ENCODE peak calls at places on chromosome 3, in seven cellular contexts. One of them, this sample, is unnamed.

GRCh38 chr3:12869025-12869695 is 27.8 kb upstream of the RPL32 start:
- DNase-seq in PC-9: no peak
- DNase-seq in astrocyte: no peak
- DNase-seq in brain microvascular endothelial cell: no peak
- DNase-seq in left lung: peak; percentile 42
- DNase-seq in cardiac fibroblast: peak; percentile 10
- DNase-seq in OCI-LY7: peak; percentile 46
- DNase-seq in this sample: no peak

GRCh38 chr3:64209866-64210609 is 15.2 kb downstream of the PRICKLE2 start:
- DNase-seq in PC-9: peak; percentile 53
- DNase-seq in cardiac fibroblast: peak; percentile 95
- DNase-seq in left lung: peak; percentile 54
- DNase-seq in brain microvascular endothelial cell: no peak
- DNase-seq in astrocyte: peak; percentile 80
- DNase-seq in OCI-LY7: no peak
- DNase-seq in this sample: no peak

GRCh38 chr3:104628185-104628789 is 738.4 kb upstream of the ALCAM start:
- DNase-seq in astrocyte: peak; percentile 55
- DNase-seq in OCI-LY7: peak; percentile 57
- DNase-seq in PC-9: peak; percentile 52
- DNase-seq in brain microvascular endothelial cell: peak; percentile 57
- DNase-seq in cardiac fibroblast: peak; percentile 78
- DNase-seq in left lung: no peak
- DNase-seq in this sample: no peak

GRCh38 chr3:149610351-149611105 is 47.3 kb downstream of the WWTR1 start:
- DNase-seq in PC-9: no peak
- DNase-seq in cardiac fibroblast: no peak
- DNase-seq in astrocyte: no peak
- DNase-seq in left lung: no peak
- DNase-seq in OCI-LY7: no peak
- DNase-seq in brain microvascular endothelial cell: no peak
- DNase-seq in this sample: no peak

GRCh38 chr3:177753498-177754155 is 556.3 kb upstream of the TBL1XR1 start:
- DNase-seq in brain microvascular endothelial cell: no peak
- DNase-seq in left lung: no peak
- DNase-seq in PC-9: no peak
- DNase-seq in astrocyte: peak; percentile 33
- DNase-seq in cardiac fibroblast: peak; percentile 70
- DNase-seq in OCI-LY7: no peak
- DNase-seq in this sample: no peak

GRCh38 chr3:12681586-12682371 is 17.9 kb upstream of the RAF1 start:
- DNase-seq in left lung: no peak
- DNase-seq in cardiac fibroblast: peak; percentile 85
- DNase-seq in brain microvascular endothelial cell: peak; percentile 43
- DNase-seq in astrocyte: peak; percentile 55
- DNase-seq in OCI-LY7: no peak
- DNase-seq in PC-9: peak; percentile 57
- DNase-seq in this sample: no peak

GRCh38 chr3:69282191-69282590 is 103.7 kb downstream of the FRMD4B start:
- DNase-seq in astrocyte: no peak
- DNase-seq in PC-9: peak; percentile 57
- DNase-seq in left lung: no peak
- DNase-seq in cardiac fibroblast: no peak
- DNase-seq in brain microvascular endothelial cell: no peak
- DNase-seq in OCI-LY7: no peak
- DNase-seq in this sample: no peak

GRCh38 chr3:179321585-179322322 is 1.1 kb upstream of the ZNF639 start:
- DNase-seq in brain microvascular endothelial cell: peak; percentile 52
- DNase-seq in PC-9: no peak
- DNase-seq in astrocyte: no peak
- DNase-seq in cardiac fibroblast: peak; percentile 64
- DNase-seq in left lung: no peak
- DNase-seq in OCI-LY7: peak; percentile 61
- DNase-seq in this sample: no peak

GRCh38 chr3:71722693-71723092 is 2.5 kb downstream of the EIF4E3 start:
- DNase-seq in cardiac fibroblast: no peak
- DNase-seq in OCI-LY7: no peak
- DNase-seq in brain microvascular endothelial cell: no peak
- DNase-seq in astrocyte: no peak
- DNase-seq in PC-9: no peak
- DNase-seq in left lung: no peak
- DNase-seq in this sample: no peak

GRCh38 chr3:25747033-25747432 is 36.2 kb downstream of the NGLY1 start:
- DNase-seq in OCI-LY7: no peak
- DNase-seq in brain microvascular endothelial cell: peak; percentile 0
- DNase-seq in left lung: no peak
- DNase-seq in PC-9: no peak
- DNase-seq in cardiac fibroblast: peak; percentile 4
- DNase-seq in astrocyte: peak; percentile 8
- DNase-seq in this sample: no peak

GRCh38 chr3:152159328-152159727 is 109.4 kb upstream of the MBNL1 start:
- DNase-seq in astrocyte: peak; percentile 86
- DNase-seq in cardiac fibroblast: peak; percentile 42
- DNase-seq in OCI-LY7: no peak
- DNase-seq in left lung: no peak
- DNase-seq in brain microvascular endothelial cell: peak; percentile 87
- DNase-seq in PC-9: no peak
- DNase-seq in this sample: no peak

GRCh38 chr3:46496745-46497555 is 826 bp upstream of the RTP3 start:
- DNase-seq in cardiac fibroblast: no peak
- DNase-seq in PC-9: no peak
- DNase-seq in brain microvascular endothelial cell: no peak
- DNase-seq in OCI-LY7: peak; percentile 72
- DNase-seq in astrocyte: no peak
- DNase-seq in left lung: no peak
- DNase-seq in this sample: peak; percentile 36

GRCh38 chr3:123618768-123619484 is 34.1 kb upstream of the HACD2 start:
- DNase-seq in OCI-LY7: peak; percentile 7
- DNase-seq in left lung: peak; percentile 81
- DNase-seq in astrocyte: peak; percentile 61
- DNase-seq in brain microvascular endothelial cell: no peak
- DNase-seq in PC-9: peak; percentile 58
- DNase-seq in cardiac fibroblast: peak; percentile 94
- DNase-seq in this sample: no peak

GRCh38 chr3:8540456-8540855 is 38.8 kb downstream of the LMCD1 start:
- DNase-seq in astrocyte: no peak
- DNase-seq in OCI-LY7: no peak
- DNase-seq in cardiac fibroblast: no peak
- DNase-seq in PC-9: no peak
- DNase-seq in brain microvascular endothelial cell: no peak
- DNase-seq in left lung: no peak
- DNase-seq in this sample: no peak

GRCh38 chr3:156605686-156606605 is 51.0 kb upstream of the SSR3 start:
- DNase-seq in PC-9: peak; percentile 82
- DNase-seq in astrocyte: peak; percentile 91
- DNase-seq in left lung: peak; percentile 88
- DNase-seq in cardiac fibroblast: peak; percentile 82
- DNase-seq in OCI-LY7: no peak
- DNase-seq in brain microvascular endothelial cell: peak; percentile 53
- DNase-seq in this sample: no peak

GRCh38 chr3:4322635-4323034 is 19.5 kb downstream of the SETMAR start:
- DNase-seq in OCI-LY7: no peak
- DNase-seq in left lung: no peak
- DNase-seq in PC-9: no peak
- DNase-seq in brain microvascular endothelial cell: peak; percentile 40
- DNase-seq in astrocyte: peak; percentile 19
- DNase-seq in cardiac fibroblast: peak; percentile 97
- DNase-seq in this sample: no peak

GRCh38 chr3:162704991-162705390 is 1208.4 kb downstream of the OTOL1 start:
- DNase-seq in cardiac fibroblast: no peak
- DNase-seq in OCI-LY7: no peak
- DNase-seq in PC-9: no peak
- DNase-seq in left lung: no peak
- DNase-seq in astrocyte: no peak
- DNase-seq in brain microvascular endothelial cell: no peak
- DNase-seq in this sample: no peak

DNA sequence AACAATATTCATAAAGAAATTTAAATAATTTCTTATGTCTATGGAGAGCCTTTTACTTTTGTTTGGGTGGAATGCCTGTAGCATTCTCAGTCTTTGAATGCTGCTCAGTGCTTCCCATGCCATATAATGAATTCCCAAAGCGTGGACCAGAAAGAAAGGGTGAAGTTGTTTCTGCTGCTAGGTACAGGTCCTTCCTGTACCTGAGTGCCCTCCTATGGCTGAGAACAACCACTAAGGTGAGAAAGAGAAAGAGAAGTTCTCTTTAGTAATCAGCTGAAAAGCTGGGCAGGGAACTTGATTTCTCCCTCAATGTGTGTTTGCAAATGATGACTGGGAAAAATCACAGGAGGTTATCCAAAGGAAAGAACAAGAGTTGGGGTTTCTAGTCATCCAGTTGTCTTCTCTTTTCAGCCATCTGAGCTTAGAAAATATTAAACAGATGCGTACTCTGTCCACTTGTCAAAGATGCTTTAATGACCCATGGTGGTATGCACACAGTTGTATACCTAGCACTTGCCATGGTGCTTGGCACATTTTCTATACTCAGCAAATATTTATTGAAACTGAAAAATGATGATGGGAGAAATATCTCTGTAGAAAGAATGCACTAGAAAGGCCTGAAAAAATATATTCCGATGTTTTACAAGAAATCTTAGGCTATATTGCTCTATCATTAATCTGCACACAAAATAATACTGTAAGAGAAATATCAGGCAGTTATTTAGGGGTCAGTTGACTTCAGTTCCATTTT is 404.7 kb downstream of the TIGIT start:
- DNase-seq in astrocyte: no peak
- DNase-seq in OCI-LY7: no peak
- DNase-seq in PC-9: no peak
- DNase-seq in left lung: no peak
- DNase-seq in cardiac fibroblast: no peak
- DNase-seq in brain microvascular endothelial cell: no peak
- DNase-seq in this sample: no peak
- H3K4me3 ChIP-seq in astrocyte: no peak overlapping the region
- H3K4me3 ChIP-seq in OCI-LY7: no peak overlapping the region
- H3K4me3 ChIP-seq in PC-9: no peak overlapping the region
- H3K4me3 ChIP-seq in left lung: no peak overlapping the region
- H3K4me3 ChIP-seq in cardiac fibroblast: no peak overlapping the region
- H3K4me3 ChIP-seq in brain microvascular endothelial cell: no peak overlapping the region
- H3K4me3 ChIP-seq in this sample: no peak overlapping the region

GRCh38 chr3:94304953-94305352 is 242.1 kb downstream of the NSUN3 start:
- DNase-seq in brain microvascular endothelial cell: no peak
- DNase-seq in astrocyte: no peak
- DNase-seq in OCI-LY7: no peak
- DNase-seq in cardiac fibroblast: no peak
- DNase-seq in PC-9: no peak
- DNase-seq in left lung: no peak
- DNase-seq in this sample: no peak

GRCh38 chr3:94301346-94301745 is 238.5 kb downstream of the NSUN3 start:
- DNase-seq in brain microvascular endothelial cell: no peak
- DNase-seq in astrocyte: peak; percentile 12
- DNase-seq in left lung: no peak
- DNase-seq in cardiac fibroblast: no peak
- DNase-seq in OCI-LY7: no peak
- DNase-seq in PC-9: no peak
- DNase-seq in this sample: no peak

GRCh38 chr3:94305835-94306685 is 243.2 kb downstream of the NSUN3 start:
- DNase-seq in PC-9: no peak
- DNase-seq in brain microvascular endothelial cell: no peak
- DNase-seq in astrocyte: no peak
- DNase-seq in OCI-LY7: no peak
- DNase-seq in cardiac fibroblast: no peak
- DNase-seq in left lung: no peak
- DNase-seq in this sample: no peak

GRCh38 chr3:94303266-94303665 is 240.4 kb downstream of the NSUN3 start:
- DNase-seq in OCI-LY7: no peak
- DNase-seq in PC-9: no peak
- DNase-seq in left lung: no peak
- DNase-seq in astrocyte: no peak
- DNase-seq in cardiac fibroblast: no peak
- DNase-seq in brain microvascular endothelial cell: no peak
- DNase-seq in this sample: no peak

GRCh38 chr3:94303897-94304296 is 241.0 kb downstream of the NSUN3 start:
- DNase-seq in OCI-LY7: no peak
- DNase-seq in PC-9: no peak
- DNase-seq in astrocyte: peak; percentile 45
- DNase-seq in cardiac fibroblast: peak; percentile 25
- DNase-seq in brain microvascular endothelial cell: no peak
- DNase-seq in left lung: no peak
- DNase-seq in this sample: no peak
- TF ChIP-seq CTCF in OCI-LY7: peak; percentile 13
- TF ChIP-seq CTCF in PC-9: peak; percentile 37
- TF ChIP-seq CTCF in astrocyte: no peak
- TF ChIP-seq CTCF in cardiac fibroblast: peak; percentile 26
- TF ChIP-seq CTCF in brain microvascular endothelial cell: peak; percentile 22
- TF ChIP-seq CTCF in left lung: no peak
- TF ChIP-seq CTCF in this sample: no peak

GRCh38 chr3:126083511-126083912 is 412 bp downstream of the SLC41A3 start:
- DNase-seq in left lung: no peak
- DNase-seq in cardiac fibroblast: peak; percentile 37
- DNase-seq in PC-9: no peak
- DNase-seq in OCI-LY7: peak; percentile 68
- DNase-seq in astrocyte: peak; percentile 22
- DNase-seq in brain microvascular endothelial cell: no peak
- DNase-seq in this sample: no peak

GRCh38 chr3:126083913-126084514 is at the start of gene SLC41A3:
- DNase-seq in OCI-LY7: peak; percentile 90
- DNase-seq in astrocyte: peak; percentile 57
- DNase-seq in cardiac fibroblast: peak; percentile 86
- DNase-seq in brain microvascular endothelial cell: peak; percentile 56
- DNase-seq in left lung: peak; percentile 92
- DNase-seq in PC-9: peak; percentile 66
- DNase-seq in this sample: peak; percentile 70

GRCh38 chr3:126083138-126083445 is 832 bp downstream of the SLC41A3 start:
- DNase-seq in astrocyte: no peak
- DNase-seq in OCI-LY7: peak; percentile 23
- DNase-seq in brain microvascular endothelial cell: no peak
- DNase-seq in PC-9: no peak
- DNase-seq in cardiac fibroblast: no peak
- DNase-seq in left lung: no peak
- DNase-seq in this sample: no peak

GRCh38 chr3:126081618-126082333 is 2.1 kb downstream of the SLC41A3 start:
- DNase-seq in OCI-LY7: peak; percentile 28
- DNase-seq in left lung: no peak
- DNase-seq in astrocyte: peak; percentile 57
- DNase-seq in PC-9: peak; percentile 83
- DNase-seq in brain microvascular endothelial cell: peak; percentile 37
- DNase-seq in cardiac fibroblast: peak; percentile 38
- DNase-seq in this sample: no peak

GRCh38 chr3:126082334-126083137 is 1.4 kb downstream of the SLC41A3 start:
- DNase-seq in PC-9: no peak
- DNase-seq in astrocyte: no peak
- DNase-seq in OCI-LY7: no peak
- DNase-seq in cardiac fibroblast: no peak
- DNase-seq in brain microvascular endothelial cell: no peak
- DNase-seq in left lung: no peak
- DNase-seq in this sample: no peak
- H3K4me3 ChIP-seq in PC-9: peak overlapping the region; percentile 83
- H3K4me3 ChIP-seq in astrocyte: no peak overlapping the region
- H3K4me3 ChIP-seq in OCI-LY7: peak overlapping the region; percentile 89
- H3K4me3 ChIP-seq in cardiac fibroblast: no peak overlapping the region
- H3K4me3 ChIP-seq in brain microvascular endothelial cell: no peak overlapping the region
- H3K4me3 ChIP-seq in left lung: no peak overlapping the region
- H3K4me3 ChIP-seq in this sample: peak overlapping the region; percentile 68

DNA sequence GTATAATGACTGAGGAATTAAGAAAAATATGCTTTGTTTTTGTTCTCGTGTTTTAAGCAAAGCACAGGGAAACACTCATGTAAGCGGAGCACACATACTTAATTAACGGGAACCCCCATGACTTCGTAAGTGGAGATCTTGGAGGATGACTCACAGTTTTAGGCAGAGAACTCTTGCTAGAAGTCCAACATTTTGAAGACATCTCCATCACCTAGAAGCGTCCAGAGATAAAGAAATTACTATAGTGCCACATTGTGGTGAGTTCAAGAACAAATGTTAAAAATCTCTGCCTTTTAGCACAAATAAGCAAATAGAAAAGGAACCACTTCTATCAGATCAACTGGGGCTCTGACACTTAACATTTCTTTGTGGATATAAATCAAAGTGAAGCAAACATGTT is 194.1 kb upstream of the ARHGEF26 start:
- DNase-seq in left lung: no peak
- DNase-seq in PC-9: no peak
- DNase-seq in cardiac fibroblast: peak; percentile 85
- DNase-seq in OCI-LY7: peak; percentile 17
- DNase-seq in brain microvascular endothelial cell: peak; percentile 3
- DNase-seq in astrocyte: peak; percentile 79
- DNase-seq in this sample: no peak
- TF ChIP-seq CTCF in left lung: no peak
- TF ChIP-seq CTCF in PC-9: peak; percentile 60
- TF ChIP-seq CTCF in cardiac fibroblast: no peak
- TF ChIP-seq CTCF in OCI-LY7: peak; percentile 65
- TF ChIP-seq CTCF in brain microvascular endothelial cell: no peak
- TF ChIP-seq CTCF in astrocyte: peak; percentile 20
- TF ChIP-seq CTCF in this sample: no peak